ENCODE peak calls at places on chromosomes 13 and 19, in four cellular contexts. L, H, E and S are unnamed samples.

GRCh38 chr19:4390862-4391693 is 9.3 kb downstream of the SH3GL1 start:
- DNase-seq in L (no peak), H (no peak), E (no peak), S (no peak)

GRCh38 chr19:10936661-10937084 is 8.1 kb downstream of the TIMM29 start:
- DNase-seq in L (peak), H (no peak), E (no peak), S (peak)

GRCh38 chr13:45626731-45627374 is 11.3 kb upstream of the ERICH6B start:
- DNase-seq in E (no peak), L (no peak), H (no peak), S (no peak)

GRCh38 chr13:93145199-93145598 is 81.4 kb upstream of the GPC6 start:
- DNase-seq in L (no peak), H (no peak), E (no peak), S (no peak)

GRCh38 chr13:70206671-70207070 is 98.4 kb upstream of the KLHL1 start:
- DNase-seq in L (no peak), E (no peak), H (no peak), S (no peak)

GRCh38 chr13:79043208-79043607 is 362.8 kb downstream of the RBM26 start:
- DNase-seq in H (no peak), L (no peak), E (no peak), S (no peak)

GRCh38 chr19:51501594-51502263 is at the start of gene SIGLEC12:
- DNase-seq in E (no peak), L (no peak), H (peak), S (no peak)

GRCh38 chr13:38753878-38754277 is 67.0 kb downstream of the FREM2 start:
- DNase-seq in L (peak), H (no peak), E (no peak), S (no peak)

GRCh38 chr19:19545128-19545591 is 7.1 kb downstream of the CILP2 start:
- DNase-seq in H (no peak), L (no peak), E (no peak), S (no peak)

GRCh38 chr13:76890036-76890435 is 3.8 kb upstream of the KCTD12 start:
- DNase-seq in H (no peak), L (peak), E (no peak), S (no peak)

GRCh38 chr13:87788363-87788762 is 117.2 kb downstream of the SLITRK5 start:
- DNase-seq in L (no peak), H (no peak), E (no peak), S (no peak)

GRCh38 chr19:2171349-2172145 is 7.8 kb downstream of the DOT1L start:
- DNase-seq in L (no peak), H (peak), E (peak), S (peak)

GRCh38 chr13:44523176-44524017 is 52.7 kb downstream of the TSC22D1 start:
- DNase-seq in E (no peak), L (peak), H (no peak), S (peak)

GRCh38 chr13:97256343-97256783 is 34.2 kb downstream of the MBNL2 start:
- DNase-seq in E (no peak), H (no peak), L (peak), S (peak)

GRCh38 chr13:99442273-99442895 is 58.9 kb upstream of the TM9SF2 start:
- DNase-seq in E (no peak), H (no peak), L (peak), S (peak)

GRCh38 chr19:47618771-47619170 is 9.8 kb downstream of the BICRA start:
- DNase-seq in H (peak), E (no peak), L (no peak), S (no peak)

GRCh38 chr13:30196025-30196424 is 111.3 kb downstream of the KATNAL1 start:
- DNase-seq in E (no peak), H (no peak), L (no peak), S (no peak)

GRCh38 chr13:110183925-110184324 is 123.0 kb downstream of the COL4A1 start:
- DNase-seq in H (no peak), L (no peak), E (no peak), S (no peak)

GRCh38 chr13:113169277-113170272 is 11.1 kb downstream of the PROZ start:
- DNase-seq in H (no peak), L (no peak), E (no peak), S (peak)

GRCh38 chr13:106882222-106882621 is 314.3 kb upstream of the ARGLU1 start:
- DNase-seq in L (no peak), E (no peak), H (no peak), S (no peak)

GRCh38 chr19:18420931-18421330 is 1.7 kb downstream of the SSBP4 start:
- DNase-seq in E (no peak), L (no peak), H (no peak), S (no peak)

GRCh38 chr19:33781536-33781935 is 15.1 kb upstream of the KCTD15 start:
- DNase-seq in H (no peak), E (no peak), L (no peak), S (no peak)

GRCh38 chr13:25872871-25873607 is 178.8 kb downstream of the SHISA2 start:
- DNase-seq in E (no peak), H (no peak), L (peak), S (no peak)

GRCh38 chr13:30744056-30744684 is 8.8 kb downstream of the ALOX5AP start:
- DNase-seq in E (peak), H (no peak), L (peak), S (peak)

GRCh38 chr19:2261438-2262172 is 5.4 kb upstream of the JSRP1 start:
- DNase-seq in L (no peak), E (peak), H (no peak), S (no peak)

GRCh38 chr13:113192279-113192678 is 16.2 kb downstream of the PCID2 start:
- DNase-seq in E (no peak), H (no peak), L (no peak), S (no peak)

GRCh38 chr13:28316841-28317240 is 178.1 kb downstream of the FLT1 start:
- DNase-seq in H (no peak), E (no peak), L (no peak), S (no peak)

GRCh38 chr19:29563688-29564087 is 37.9 kb downstream of the VSTM2B start:
- DNase-seq in L (no peak), H (no peak), E (no peak), S (no peak)

GRCh38 chr13:38386421-38386820 is 36.8 kb downstream of the UFM1 start:
- DNase-seq in H (no peak), L (peak), E (no peak), S (no peak)